ENCODE peak calls at places on chromosomes 12 and 14, in seven cellular contexts. T is stomach, N is body of pancreas, M is heart right ventricle, W is left lung, R is ovary, V is thoracic aorta. E is an unnamed sample.

GRCh38 chr14:106605548-106606448 is 1079.4 kb downstream of the TMEM121 start:
- DNase-seq in T (peak; percentile 52), N (peak; percentile 15), M (no peak), W (peak; percentile 36), R (no peak), V (no peak), E (no peak)

GRCh38 chr12:124578854-124579253 is 11.4 kb upstream of the NCOR2 start:
- DNase-seq in T (no peak), N (no peak), M (no peak), W (no peak), R (no peak), V (no peak), E (no peak)

GRCh38 chr12:110796952-110797351 is 49.8 kb upstream of the CCDC63 start:
- DNase-seq in T (no peak), N (no peak), M (no peak), W (no peak), R (no peak), V (no peak), E (no peak)

GRCh38 chr12:123940627-123940966 is 32.0 kb downstream of the CCDC92 start:
- DNase-seq in T (no peak), N (no peak), M (no peak), W (peak; percentile 10), R (no peak), V (no peak), E (no peak)

GRCh38 chr14:30767624-30768023 is 106.7 kb upstream of the COCH start:
- DNase-seq in T (no peak), N (no peak), M (no peak), W (no peak), R (no peak), V (no peak), E (no peak)

GRCh38 chr14:90936757-90937440 is 120.7 kb upstream of the TTC7B start:
- DNase-seq in T (no peak), N (no peak), M (no peak), W (no peak), R (no peak), V (no peak), E (no peak)

GRCh38 chr14:30005114-30005698 is 77.6 kb upstream of the PRKD1 start:
- DNase-seq in T (no peak), N (no peak), M (no peak), W (no peak), R (no peak), V (no peak), E (no peak)

GRCh38 chr12:24960222-24960855 is 11.4 kb upstream of the BCAT1 start:
- DNase-seq in T (no peak), N (peak; percentile 58), M (no peak), W (no peak), R (no peak), V (no peak), E (no peak)

GRCh38 chr12:119423285-119423684 is 88.8 kb downstream of the CCDC60 start:
- DNase-seq in T (no peak), N (no peak), M (no peak), W (no peak), R (no peak), V (no peak), E (no peak)

GRCh38 chr14:61749867-61750266 is 12.4 kb upstream of the SNAPC1 start:
- DNase-seq in T (no peak), N (no peak), M (no peak), W (no peak), R (no peak), V (no peak), E (no peak)

GRCh38 chr12:76871082-76871481 is 7.7 kb downstream of the CSRP2 start:
- DNase-seq in T (no peak), N (no peak), M (no peak), W (no peak), R (no peak), V (no peak), E (no peak)

GRCh38 chr14:69650948-69651369 is 39.6 kb downstream of the SUSD6 start:
- DNase-seq in T (no peak), N (no peak), M (no peak), W (no peak), R (no peak), V (no peak), E (no peak)

GRCh38 chr14:93042968-93043940 is 72.5 kb downstream of the ITPK1 start:
- DNase-seq in T (peak; percentile 93), N (peak; percentile 89), M (peak; percentile 72), W (peak; percentile 82), R (no peak), V (peak; percentile 67), E (peak; percentile 57)

GRCh38 chr14:50018236-50019210 is 97.8 kb downstream of the VCPKMT start:
- DNase-seq in T (peak; percentile 73), N (peak; percentile 66), M (peak; percentile 49), W (no peak), R (no peak), V (no peak), E (peak; percentile 75)

GRCh38 chr14:29648045-29648444 is 279.6 kb downstream of the PRKD1 start:
- DNase-seq in T (no peak), N (no peak), M (no peak), W (no peak), R (no peak), V (no peak), E (no peak)

GRCh38 chr12:104360988-104361707 is 57.6 kb downstream of the EID3 start:
- DNase-seq in T (no peak), N (peak; percentile 29), M (no peak), W (no peak), R (no peak), V (no peak), E (no peak)

GRCh38 chr14:31297701-31298344 is 90.2 kb upstream of the HECTD1 start:
- DNase-seq in T (no peak), N (no peak), M (no peak), W (no peak), R (no peak), V (no peak), E (no peak)

GRCh38 chr14:89856871-89857345 is 97.6 kb downstream of the EFCAB11 start:
- DNase-seq in T (peak; percentile 28), N (no peak), M (no peak), W (no peak), R (no peak), V (no peak), E (no peak)

GRCh38 chr12:96419576-96420254 is 19.5 kb upstream of the CDK17 start:
- DNase-seq in T (no peak), N (no peak), M (no peak), W (no peak), R (no peak), V (no peak), E (peak; percentile 27)

GRCh38 chr12:17064834-17065233 is 458.9 kb upstream of the LMO3 start:
- DNase-seq in T (no peak), N (no peak), M (no peak), W (no peak), R (no peak), V (no peak), E (no peak)

GRCh38 chr14:70616646-70617045 is 16.2 kb upstream of the MED6 start:
- DNase-seq in T (no peak), N (no peak), M (no peak), W (no peak), R (no peak), V (no peak), E (no peak)

GRCh38 chr12:4720637-4720995 is 416 bp downstream of the GALNT8 start:
- DNase-seq in T (no peak), N (no peak), M (no peak), W (no peak), R (no peak), V (no peak), E (no peak)

GRCh38 chr12:3041558-3042164 is 35.5 kb upstream of the TSPAN9 start:
- DNase-seq in T (peak; percentile 65), N (peak; percentile 74), M (peak; percentile 47), W (peak; percentile 56), R (peak; percentile 52), V (no peak), E (peak; percentile 62)
- TF ChIP-seq CTCF in T (peak; percentile 43), N (peak; percentile 73), M (peak; percentile 76), W (peak; percentile 31), R (no peak), V (peak; percentile 57), E (peak; percentile 63)

GRCh38 chr12:56884421-56884820 is 49.8 kb downstream of the SDR9C7 start:
- DNase-seq in T (no peak), N (no peak), M (no peak), W (no peak), R (no peak), V (no peak), E (no peak)

GRCh38 chr12:56880416-56881035 is 53.7 kb downstream of the SDR9C7 start:
- DNase-seq in T (no peak), N (no peak), M (no peak), W (no peak), R (no peak), V (no peak), E (no peak)

GRCh38 chr12:56886319-56886718 is 47.9 kb downstream of the SDR9C7 start:
- DNase-seq in T (no peak), N (no peak), M (no peak), W (no peak), R (no peak), V (no peak), E (no peak)

GRCh38 chr12:56885316-56885715 is 48.9 kb downstream of the SDR9C7 start:
- DNase-seq in T (no peak), N (no peak), M (no peak), W (no peak), R (no peak), V (no peak), E (no peak)
- H3K9me3 ChIP-seq in T (peaks cover 18% of the 10 kb centered on the region), N (no peaks in the 10 kb centered on the region), M (peaks cover 26% of the 10 kb centered on the region), W (peaks cover 30% of the 10 kb centered on the region), R (no peaks in the 10 kb centered on the region), V (no peaks in the 10 kb centered on the region), E (no peaks in the 10 kb centered on the region)

GRCh38 chr12:114001731-114002340 is 35.7 kb upstream of the RBM19 start:
- DNase-seq in T (no peak), N (no peak), M (no peak), W (no peak), R (no peak), V (no peak), E (no peak)

GRCh38 chr12:114000861-114001260 is 34.7 kb upstream of the RBM19 start:
- DNase-seq in T (no peak), N (no peak), M (no peak), W (no peak), R (no peak), V (no peak), E (no peak)

GRCh38 chr12:114004402-114004801 is 38.3 kb upstream of the RBM19 start:
- DNase-seq in T (no peak), N (no peak), M (no peak), W (no peak), R (no peak), V (no peak), E (no peak)

GRCh38 chr12:114006482-114007425 is 40.6 kb upstream of the RBM19 start:
- DNase-seq in T (no peak), N (no peak), M (no peak), W (no peak), R (no peak), V (no peak), E (no peak)

DNA sequence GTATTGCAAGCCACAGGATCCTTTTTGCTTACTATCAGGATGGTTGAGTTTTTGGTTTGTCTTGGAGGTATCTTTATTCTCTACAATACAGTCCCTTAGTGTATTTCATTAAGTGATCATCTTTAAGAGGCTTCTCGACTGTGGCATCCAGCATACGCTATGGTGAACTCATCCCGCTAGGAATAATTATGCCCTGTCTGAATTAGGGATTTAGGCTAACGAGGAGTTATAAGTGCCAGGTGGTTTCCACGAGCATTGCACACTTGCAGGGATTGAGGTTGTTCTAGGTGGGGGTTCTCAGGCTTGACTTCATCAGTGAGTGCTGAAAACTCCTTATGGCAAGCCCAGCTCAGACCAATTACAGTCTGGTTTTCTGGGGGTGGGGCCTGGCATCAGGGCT is 37.2 kb upstream of the RBM19 start:
- DNase-seq in T (no peak), N (no peak), M (no peak), W (no peak), R (no peak), V (no peak), E (no peak)
- H3K27me3 ChIP-seq in T (peaks cover 16% of the 10 kb centered on the region), N (no peaks in the 10 kb centered on the region), M (peaks cover 20% of the 10 kb centered on the region), W (peaks cover 52% of the 10 kb centered on the region), R (no peaks in the 10 kb centered on the region), V (no peaks in the 10 kb centered on the region), E (no peaks in the 10 kb centered on the region)

GRCh38 chr12:90695415-90695814 is 259.6 kb downstream of the CCER1 start:
- DNase-seq in T (no peak), N (no peak), M (no peak), W (no peak), R (no peak), V (no peak), E (no peak)
- TF ChIP-seq CTCF in T (no peak), N (no peak), M (peak; percentile 40), W (no peak), R (no peak), V (no peak), E (no peak)

E was measured in tibial artery.